ENCODE peak calls at places on chromosomes 7 and 10, in four cellular contexts. C is tibial artery; F is CD8-positive, alpha-beta T cell; V is Peyer's patch. M is an unnamed sample. For H3K36me3, the result is how much of the 10 kb centered on the place peaks cover.

GRCh38 chr7:140017034-140017433 is 45.7 kb downstream of the PARP12 start:
- DNase-seq in C (no peak), F (no peak), V (no peak), M (no peak)

GRCh38 chr10:97538401-97538800 is 34.2 kb upstream of the ANKRD2 start:
- DNase-seq in C (no peak), F (no peak), V (no peak), M (no peak)

GRCh38 chr7:2735744-2736143 is 47.7 kb downstream of the AMZ1 start:
- DNase-seq in C (no peak), F (no peak), V (peak), M (no peak)

GRCh38 chr7:110386006-110386405 is 704.9 kb upstream of the LRRN3 start:
- DNase-seq in C (no peak), F (no peak), V (no peak), M (no peak)

GRCh38 chr10:60205741-60206140 is 183.9 kb downstream of the ANK3 start:
- DNase-seq in C (no peak), F (no peak), V (no peak), M (no peak)

GRCh38 chr7:120703585-120704240 is 154.2 kb downstream of the TSPAN12 start:
- DNase-seq in C (no peak), F (no peak), V (no peak), M (no peak)

GRCh38 chr10:45411607-45411940 is 37.6 kb downstream of the ALOX5 start:
- DNase-seq in C (no peak), F (no peak), V (no peak), M (no peak)

GRCh38 chr10:131406676-131407392 is 95.3 kb upstream of the TCERG1L start:
- DNase-seq in C (no peak), F (no peak), V (no peak), M (no peak)

GRCh38 chr7:92698237-92698841 is 108.1 kb upstream of the FAM133B start:
- DNase-seq in C (no peak), F (no peak), V (no peak), M (no peak)

GRCh38 chr10:21061982-21062381 is 164.9 kb upstream of the NEBL start:
- DNase-seq in C (no peak), F (no peak), V (no peak), M (no peak)

GRCh38 chr10:48636901-48637300 is 32.0 kb upstream of the ARHGAP22 start:
- DNase-seq in C (no peak), F (no peak), V (no peak), M (no peak)

GRCh38 chr7:148787571-148788295 is 89.0 kb downstream of the CUL1 start:
- DNase-seq in C (no peak), F (no peak), V (no peak), M (no peak)
- H3K36me3 ChIP-seq in C (half or more), F (under half), V (under half), M (under half)

DNA sequence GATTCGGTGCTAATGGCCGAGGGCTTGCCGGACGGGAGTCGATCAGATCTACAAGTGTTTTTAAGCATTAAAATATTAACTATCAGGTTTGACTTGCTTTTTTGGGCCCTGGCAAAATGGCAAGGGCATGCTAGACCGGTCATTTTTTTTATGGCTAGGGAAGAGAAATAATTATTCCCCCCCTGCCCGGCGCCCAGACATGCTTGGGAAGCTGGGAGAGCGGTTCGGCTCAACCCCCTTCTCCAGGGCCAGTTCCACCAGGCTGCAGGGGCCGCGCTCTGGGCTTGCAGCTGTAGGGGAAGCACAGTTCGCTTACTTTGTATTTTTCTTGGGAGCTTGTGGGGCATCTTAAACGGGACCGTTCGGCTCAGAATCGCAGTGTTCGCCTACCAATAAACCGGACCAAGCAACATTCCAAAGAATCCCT is 3.0 kb downstream of the TCF7L2 start:
- DNase-seq in C (peak), F (no peak), V (no peak), M (no peak)
- TF ChIP-seq CTCF in C (no peak), F (no peak), V (no peak), M (no peak)

DNA sequence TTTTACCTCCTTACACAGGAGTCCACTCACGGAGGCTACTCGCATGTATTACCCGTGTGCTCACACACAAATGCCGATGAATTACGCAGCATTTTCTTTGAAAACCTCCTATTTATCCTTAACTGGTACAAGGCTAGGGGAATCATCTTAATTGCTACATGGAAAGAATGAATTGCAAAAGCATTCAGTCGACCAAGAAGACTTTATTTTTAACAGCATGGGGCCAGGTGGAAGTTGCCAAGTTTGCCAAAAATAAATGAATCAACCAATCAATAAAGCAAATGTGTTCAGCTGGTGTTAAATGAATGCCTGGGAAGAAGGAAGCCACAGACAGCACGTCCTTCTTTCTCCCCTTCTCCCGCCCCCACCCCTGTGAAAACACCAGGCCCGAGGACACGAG is 55.8 kb downstream of the CTBP2 start:
- DNase-seq in C (no peak), F (no peak), V (no peak), M (no peak)
- H3K36me3 ChIP-seq in C (under half), F (under half), V (under half), M (under half)

GRCh38 chr7:129502708-129503685 is 666 bp downstream of the SMKR1 start:
- DNase-seq in C (no peak), F (no peak), V (peak), M (no peak)
- TF ChIP-seq CTCF in C (no peak), F (no peak), V (peak), M (no peak)

GRCh38 chr10:119669331-119669730 is 18.2 kb downstream of the BAG3 start:
- DNase-seq in C (no peak), F (no peak), V (no peak), M (no peak)
- H3K36me3 ChIP-seq in C (under half), F (under half), V (under half), M (under half)

DNA sequence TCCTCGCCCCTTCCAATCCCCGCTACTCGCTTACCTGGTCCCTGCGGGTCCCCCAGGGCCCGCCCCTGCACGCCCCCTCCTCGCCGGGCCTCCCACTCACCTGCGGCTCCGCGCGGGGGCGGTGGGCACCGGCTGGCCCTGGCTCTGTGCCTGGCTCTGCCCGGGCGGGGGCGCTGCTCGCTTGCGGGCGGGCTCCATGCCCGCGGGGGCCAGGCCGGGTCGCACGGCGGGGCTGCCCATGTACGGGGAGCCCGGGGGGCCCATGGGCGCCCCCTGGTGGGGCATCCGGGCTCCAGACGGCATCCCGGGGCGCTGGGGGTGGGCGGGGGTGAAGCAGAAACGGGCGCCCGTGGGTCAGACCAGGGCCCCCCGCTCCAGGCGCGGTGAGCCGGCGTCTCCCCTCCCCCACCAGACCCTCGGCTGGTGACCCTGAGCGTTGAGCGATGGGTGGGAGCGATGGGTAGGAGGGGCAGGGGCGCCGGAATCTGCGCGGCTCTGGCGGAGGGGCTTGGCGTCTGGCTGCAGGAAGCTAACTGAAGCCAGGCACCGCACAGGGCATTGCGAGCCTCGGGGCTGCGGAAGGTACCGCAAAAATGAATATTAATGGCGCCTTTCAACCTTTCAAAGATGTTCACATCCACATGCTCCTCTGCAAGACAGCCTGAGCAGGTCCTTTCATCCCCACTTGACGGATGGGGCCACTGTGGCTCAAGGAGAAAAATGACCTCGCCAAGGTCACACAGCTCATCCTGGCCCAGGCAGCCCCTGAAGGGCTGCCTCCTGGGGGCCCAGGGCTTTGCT is 2.9 kb downstream of the SMARCD3 start:
- DNase-seq in C (no peak), F (peak), V (peak), M (no peak)
- TF ChIP-seq CTCF in C (peak), F (peak), V (peak), M (peak)

GRCh38 chr10:100151901-100152300 is 33.9 kb downstream of the ERLIN1 start:
- DNase-seq in C (no peak), F (no peak), V (no peak), M (no peak)
- H3K36me3 ChIP-seq in C (under half), F (under half), V (under half), M (under half)

DNA sequence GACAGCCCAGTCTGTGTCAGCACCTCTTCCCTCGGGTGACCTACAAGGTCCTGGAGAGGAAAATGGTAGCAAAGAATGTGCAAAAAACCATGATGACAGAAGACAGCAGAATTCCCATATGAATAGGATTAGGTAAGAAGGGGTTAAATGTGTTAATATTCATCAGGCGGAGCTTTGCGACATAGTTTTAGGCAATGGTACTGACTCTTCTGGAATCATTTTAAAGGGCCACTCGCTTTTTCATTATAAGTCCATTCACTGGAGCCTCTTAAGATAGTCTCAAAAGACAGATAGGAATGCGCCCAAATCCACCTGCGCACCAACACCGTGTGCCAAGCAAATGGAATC is 38.2 kb downstream of the DLG5 start:
- DNase-seq in C (no peak), F (no peak), V (no peak), M (no peak)
- TF ChIP-seq CTCF in C (no peak), F (no peak), V (no peak), M (no peak)

GRCh38 chr7:32583791-32584190 is 88.5 kb downstream of the AVL9 start:
- DNase-seq in C (no peak), F (no peak), V (no peak), M (no peak)

GRCh38 chr7:32582036-32582435 is 86.7 kb downstream of the AVL9 start:
- DNase-seq in C (no peak), F (no peak), V (no peak), M (no peak)

GRCh38 chr7:32588657-32589056 is 93.4 kb downstream of the AVL9 start:
- DNase-seq in C (no peak), F (no peak), V (no peak), M (no peak)

GRCh38 chr7:32587431-32587948 is 92.2 kb downstream of the AVL9 start:
- DNase-seq in C (no peak), F (no peak), V (no peak), M (no peak)

GRCh38 chr7:32586291-32587221 is 91.3 kb downstream of the AVL9 start:
- DNase-seq in C (no peak), F (no peak), V (no peak), M (no peak)
- H3K36me3 ChIP-seq in C (under half), F (under half), V (under half), M (under half)

DNA sequence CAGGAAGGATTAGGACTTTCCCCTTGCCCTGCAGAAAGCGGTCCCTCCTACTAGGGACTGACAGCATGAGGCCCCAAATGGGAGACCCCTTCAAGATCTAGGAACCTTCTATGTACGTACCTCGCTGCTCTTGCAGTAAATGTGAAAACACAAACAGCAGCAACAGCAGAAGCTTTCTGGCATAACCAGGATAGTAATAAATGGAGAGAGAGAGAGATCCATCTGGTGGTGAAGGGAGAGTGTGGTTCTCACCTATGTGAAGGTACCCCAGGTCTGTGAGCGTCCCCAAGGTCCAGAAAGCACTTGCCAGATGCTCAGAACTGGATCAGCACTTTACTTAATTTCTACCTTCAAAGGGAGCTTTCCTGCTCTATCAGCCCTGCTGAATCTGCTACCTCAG is 592.7 kb downstream of the PARD3 start:
- DNase-seq in C (no peak), F (no peak), V (no peak), M (no peak)
- TF ChIP-seq CTCF in C (no peak), F (no peak), V (no peak), M (no peak)

M was measured in breast epithelium.